ENCODE peak calls at places on chromosomes 1 and 21, in eight cellular contexts. K is breast epithelium; R is left cardiac atrium; W is MM.1S; E is HT1080; F is AG08396; Y is activated CD4-positive, alpha-beta T cell treated with anti-CD3 and anti-CD28 coated beads, Interleukin-2, amount 50 U/mL, for 24 hours; X is NCI-H2029 treated with DMSO at 0.1 percent for 48 hours. D is an unnamed sample.

GRCh38 chr1:118335372-118335771 is 150.3 kb upstream of the SPAG17 start:
- DNase-seq in K (no peak), R (no peak), W (peak), E (peak), F (peak), Y (no peak), X (peak), D (no peak)

GRCh38 chr1:22296701-22297591 is 154.0 kb upstream of the WNT4 start:
- DNase-seq in K (peak), R (no peak), W (no peak), E (no peak), F (no peak), Y (no peak), X (no peak), D (no peak)

GRCh38 chr1:145962157-145963102 is 1.9 kb downstream of the ANKRD34A start:
- DNase-seq in K (no peak), R (peak), W (no peak), E (no peak), F (peak), Y (no peak), X (no peak), D (no peak)

GRCh38 chr1:162899422-162900168 is 38.6 kb upstream of the CCDC190 start:
- DNase-seq in K (no peak), R (no peak), W (no peak), E (peak), F (peak), Y (no peak), X (no peak), D (peak)

GRCh38 chr1:203733009-203733863 is 31.7 kb upstream of the LAX1 start:
- DNase-seq in K (no peak), R (no peak), W (no peak), E (no peak), F (no peak), Y (no peak), X (no peak), D (no peak)

GRCh38 chr1:3490046-3490745 is 35.7 kb downstream of the ARHGEF16 start:
- DNase-seq in K (no peak), R (no peak), W (no peak), E (no peak), F (no peak), Y (no peak), X (no peak), D (no peak)

GRCh38 chr1:68331117-68331865 is 99.0 kb upstream of the WLS start:
- DNase-seq in K (no peak), R (no peak), W (no peak), E (peak), F (peak), Y (no peak), X (no peak), D (peak)

GRCh38 chr1:154812911-154813816 is 56.9 kb downstream of the KCNN3 start:
- DNase-seq in K (no peak), R (peak), W (no peak), E (no peak), F (no peak), Y (no peak), X (no peak), D (no peak)

GRCh38 chr21:33586927-33587326 is 1.6 kb downstream of the DONSON start:
- DNase-seq in K (no peak), R (no peak), W (no peak), E (no peak), F (no peak), Y (no peak), X (no peak), D (no peak)

GRCh38 chr1:116284819-116285390 is 88.1 kb upstream of the ATP1A1 start:
- DNase-seq in K (no peak), R (no peak), W (no peak), E (no peak), F (no peak), Y (no peak), X (peak), D (no peak)

GRCh38 chr21:17343055-17343454 is 169.8 kb upstream of the CXADR start:
- DNase-seq in K (no peak), R (no peak), W (peak), E (peak), F (no peak), Y (no peak), X (no peak), D (no peak)

GRCh38 chr1:62358974-62359373 is 39.7 kb upstream of the KANK4 start:
- DNase-seq in K (no peak), R (no peak), W (no peak), E (no peak), F (no peak), Y (no peak), X (no peak), D (no peak)

D was measured in DMS 273 treated with DMSO at 0.1 percent for 48 hours.